ENCODE peak calls at places on chromosome 6, in four cellular contexts. Q is OCI-LY7, T is heart left ventricle, J is foreskin fibroblast. N is an unnamed sample.

GRCh38 chr6:6193221-6193745 is 127.2 kb downstream of the F13A1 start:
- DNase-seq in Q (no peak), T (no peak), J (no peak), N (no peak)

GRCh38 chr6:37657117-37657886 is 40.4 kb downstream of the MDGA1 start:
- DNase-seq in J (peak; percentile 8), T (no peak), Q (no peak), N (no peak)

GRCh38 chr6:166496460-166496859 is 90.0 kb downstream of the RAMACL start:
- DNase-seq in J (no peak), T (no peak), Q (no peak), N (no peak)

GRCh38 chr6:152863618-152864326 is 113.2 kb downstream of the VIP start:
- DNase-seq in J (peak; percentile 47), T (no peak), Q (peak; percentile 73), N (peak; percentile 63)

GRCh38 chr6:24908555-24908954 is 27.2 kb downstream of the RIPOR2 start:
- DNase-seq in T (no peak), Q (no peak), J (peak; percentile 75), N (no peak)

GRCh38 chr6:144131248-144131709 is 19.0 kb upstream of the STX11 start:
- DNase-seq in J (peak; percentile 83), Q (no peak), T (no peak), N (no peak)

GRCh38 chr6:159646136-159646535 is 46.9 kb downstream of the SOD2 start:
- DNase-seq in T (no peak), Q (no peak), J (no peak), N (no peak)

GRCh38 chr6:125015152-125015551 is 52.9 kb downstream of the RNF217 start:
- DNase-seq in Q (no peak), T (no peak), J (no peak), N (no peak)

GRCh38 chr6:50837589-50838445 is 19.1 kb downstream of the TFAP2B start:
- DNase-seq in Q (no peak), T (no peak), J (no peak), N (no peak)

GRCh38 chr6:88683734-88684133 is 279.7 kb downstream of the RNGTT start:
- DNase-seq in Q (no peak), T (no peak), J (no peak), N (no peak)

GRCh38 chr6:7725412-7725811 is 487 bp upstream of the BMP6 start:
- DNase-seq in J (no peak), Q (no peak), T (no peak), N (no peak)

GRCh38 chr6:108476381-108476780 is 84.3 kb upstream of the FOXO3 start:
- DNase-seq in J (no peak), T (no peak), Q (no peak), N (no peak)

GRCh38 chr6:75770844-75771243 is 21.8 kb downstream of the MYO6 start:
- DNase-seq in T (no peak), J (no peak), Q (no peak), N (no peak)

GRCh38 chr6:7243188-7243942 is 69.6 kb downstream of the SSR1 start:
- DNase-seq in T (no peak), J (peak; percentile 39), Q (peak; percentile 75), N (peak; percentile 61)

GRCh38 chr6:111768431-111768770 is 104.9 kb downstream of the FYN start:
- DNase-seq in J (no peak), Q (no peak), T (no peak), N (no peak)

GRCh38 chr6:159715168-159715567 is 12.1 kb upstream of the WTAP start:
- DNase-seq in T (no peak), Q (no peak), J (no peak), N (no peak)

GRCh38 chr6:128663238-128663637 is 142.8 kb upstream of the PTPRK start:
- DNase-seq in J (no peak), Q (no peak), T (no peak), N (no peak)

GRCh38 chr6:142902636-142903053 is 42.3 kb downstream of the HIVEP2 start:
- DNase-seq in T (peak; percentile 72), J (peak; percentile 99), Q (no peak), N (peak; percentile 44)

GRCh38 chr6:128327890-128328289 is 192.5 kb downstream of the PTPRK start:
- DNase-seq in T (no peak), J (peak; percentile 2), Q (peak; percentile 41), N (peak; percentile 65)

GRCh38 chr6:25250878-25251277 is 28.3 kb upstream of the CARMIL1 start:
- DNase-seq in J (peak; percentile 34), T (no peak), Q (peak; percentile 33), N (no peak)

GRCh38 chr6:166619912-166620311 is 7.1 kb downstream of the RPS6KA2 start:
- DNase-seq in J (peak; percentile 94), Q (no peak), T (no peak), N (no peak)

GRCh38 chr6:28134015-28134414 is 7.7 kb upstream of the ZKSCAN8 start:
- DNase-seq in J (peak; percentile 35), Q (peak; percentile 55), T (no peak), N (no peak)

GRCh38 chr6:11023032-11023431 is 21.1 kb downstream of the ELOVL2 start:
- DNase-seq in T (no peak), J (no peak), Q (no peak), N (no peak)

GRCh38 chr6:120844084-120844483 is 490.2 kb downstream of the TBC1D32 start:
- DNase-seq in Q (no peak), J (no peak), T (no peak), N (no peak)

GRCh38 chr6:42021847-42022754 is 28.2 kb upstream of the TAF8 start:
- DNase-seq in J (no peak), Q (peak; percentile 98), T (no peak), N (peak; percentile 98)

GRCh38 chr6:134029495-134030455 is 22.6 kb downstream of the SLC2A12 start:
- DNase-seq in T (no peak), J (peak; percentile 73), Q (no peak), N (no peak)

GRCh38 chr6:80547827-80548226 is 441.4 kb downstream of the BCKDHB start:
- DNase-seq in J (peak; percentile 74), Q (no peak), T (no peak), N (no peak)
- H3K4me3 ChIP-seq in J (no peak overlapping the region), Q (no peak overlapping the region), T (no peak overlapping the region), N (no peak overlapping the region)

DNA sequence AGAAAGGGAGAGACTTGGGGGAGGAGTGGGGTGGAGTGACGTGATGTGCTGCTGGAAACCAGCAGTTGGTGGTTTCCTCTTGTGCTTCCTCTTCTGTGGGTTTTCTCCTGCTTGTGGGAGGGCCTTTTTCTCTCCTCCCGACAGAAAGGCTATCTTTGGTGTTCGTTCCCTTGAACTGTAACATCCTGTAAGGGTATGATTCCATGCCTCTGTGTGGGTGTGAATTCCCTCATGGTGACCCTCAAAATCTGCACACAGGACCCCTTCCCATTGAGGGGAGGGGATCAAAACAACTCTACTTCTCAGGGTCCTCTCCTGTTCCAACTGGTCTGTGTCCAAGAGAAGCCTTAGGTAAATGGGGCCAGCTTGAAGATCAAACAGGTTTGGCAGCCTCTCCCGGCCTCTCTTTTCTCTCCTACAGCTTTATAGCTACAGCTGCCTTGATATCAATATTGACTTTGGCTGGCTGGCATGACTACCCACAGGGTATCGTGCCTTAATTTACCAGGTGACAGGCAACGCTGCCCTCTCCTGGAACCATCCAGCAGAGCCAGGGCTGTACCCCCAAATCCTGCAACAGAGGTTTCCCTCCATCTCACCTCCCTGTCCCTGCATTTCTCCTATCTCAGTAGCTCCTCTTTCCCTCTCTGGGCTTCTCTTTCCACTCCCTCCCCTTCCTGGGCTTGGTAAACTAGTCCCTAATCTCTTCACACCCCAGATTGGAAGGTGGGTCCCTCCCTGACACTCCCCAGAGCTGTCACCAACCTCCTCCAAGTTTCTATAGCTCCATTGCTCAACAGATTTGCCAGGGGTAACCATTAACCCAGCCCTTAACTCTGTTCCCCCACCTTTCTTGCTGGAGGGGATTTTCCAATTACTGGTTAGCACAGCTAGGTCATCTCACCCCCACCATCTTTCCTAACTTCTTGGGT is 1.5 kb upstream of the MSH5 start:
- DNase-seq in T (no peak), J (peak; percentile 88), Q (peak; percentile 82), N (peak; percentile 98)
- H3K4me3 ChIP-seq in T (no peak overlapping the region), J (peak overlapping the region; percentile 13), Q (peak overlapping the region; percentile 55), N (peak overlapping the region; percentile 98)

DNA sequence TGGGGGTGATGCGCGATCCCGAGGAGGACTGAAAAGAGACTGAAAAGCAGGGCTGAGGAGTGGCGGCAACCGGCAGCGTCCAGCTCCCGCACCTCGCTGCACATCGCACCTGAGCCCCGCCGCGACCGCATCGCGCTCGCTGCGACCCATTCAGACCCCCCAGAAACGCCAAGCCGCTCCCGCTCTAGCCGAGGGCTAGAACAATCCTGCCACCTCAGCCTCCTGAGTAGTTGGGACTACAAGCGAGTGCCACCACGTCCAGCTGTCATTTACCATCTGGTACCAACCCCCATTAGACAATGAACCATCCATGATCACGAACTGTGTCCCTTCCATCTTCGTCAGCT is 33.2 kb downstream of the HLA-A start:
- DNase-seq in T (no peak), Q (no peak), J (no peak), N (no peak)
- H3K4me3 ChIP-seq in T (peak overlapping the region; percentile 69), Q (no peak overlapping the region), J (peak overlapping the region; percentile 54), N (no peak overlapping the region)

DNA sequence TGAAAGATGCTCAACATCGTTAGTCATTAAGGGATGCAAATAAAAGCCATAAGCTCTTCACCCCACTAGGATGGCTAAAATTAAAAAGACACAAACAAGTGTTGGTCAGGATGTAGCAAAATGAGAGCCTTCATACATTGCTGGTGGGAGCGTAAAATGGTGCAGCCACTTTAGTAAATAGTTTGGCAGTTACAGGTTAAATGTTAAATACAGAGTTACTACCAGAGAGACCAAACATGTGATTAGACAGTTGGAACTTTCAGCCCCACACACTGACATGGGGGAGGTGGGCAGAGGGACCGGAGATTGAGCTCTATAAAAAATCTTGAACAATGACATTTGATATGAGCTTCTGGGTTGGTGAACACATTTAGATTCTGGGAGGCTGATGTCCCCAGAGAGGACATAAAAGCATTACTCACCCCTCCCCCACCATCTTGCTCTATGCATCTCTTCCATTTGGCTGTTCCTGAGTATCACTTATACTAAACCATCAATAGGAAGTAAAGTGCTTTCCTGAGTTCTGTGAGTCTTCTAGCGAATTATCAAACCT is 20.3 kb upstream of the ZNF318 start:
- DNase-seq in Q (no peak), T (no peak), J (no peak), N (no peak)
- H3K4me3 ChIP-seq in Q (no peak overlapping the region), T (no peak overlapping the region), J (no peak overlapping the region), N (no peak overlapping the region)

GRCh38 chr6:26333458-26334297 is 31.3 kb upstream of the BTN3A2 start:
- DNase-seq in J (no peak), T (no peak), Q (no peak), N (no peak)

GRCh38 chr6:26330835-26331808 is 33.9 kb upstream of the BTN3A2 start:
- DNase-seq in J (no peak), T (no peak), Q (peak; percentile 81), N (peak; percentile 67)

GRCh38 chr6:26332843-26333242 is 32.2 kb upstream of the BTN3A2 start:
- DNase-seq in T (no peak), Q (no peak), J (no peak), N (no peak)

GRCh38 chr6:26331809-26332226 is 33.2 kb upstream of the BTN3A2 start:
- DNase-seq in T (no peak), J (no peak), Q (peak; percentile 42), N (no peak)

DNA sequence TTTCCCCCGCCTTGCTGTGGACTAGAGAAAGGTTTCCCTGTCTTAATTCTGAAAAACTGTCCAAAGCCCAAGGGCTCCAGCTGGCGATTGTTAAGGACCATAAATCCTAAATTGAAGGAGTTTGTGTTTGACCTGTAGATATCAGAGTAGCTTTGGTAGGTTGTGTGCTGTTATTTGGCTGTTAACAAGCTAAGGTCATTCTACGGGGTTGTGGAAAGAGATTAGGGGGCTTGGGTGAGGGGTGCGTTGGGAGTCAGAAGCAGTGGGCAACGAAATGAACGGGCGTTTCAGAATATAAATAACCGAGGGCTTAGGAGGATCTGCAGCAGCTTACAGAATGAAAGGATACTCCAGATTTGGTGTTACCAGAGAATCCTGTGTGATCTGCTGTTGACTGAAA is 32.6 kb upstream of the BTN3A2 start:
- DNase-seq in Q (no peak), J (no peak), T (no peak), N (no peak)
- H3K4me3 ChIP-seq in Q (peak overlapping the region; percentile 72), J (peak overlapping the region; percentile 53), T (no peak overlapping the region), N (peak overlapping the region; percentile 66)

N was measured in Jurkat, Clone E6-1.